ENCODE peak calls at places on chromosome 9, in four cellular contexts. F is CD8-positive, alpha-beta T cell; H is sigmoid colon; D is right lobe of liver. Y is an unnamed sample. For H3K4me1 and H3K27me3, the result is how much of the 10 kb centered on the place peaks cover.

GRCh38 chr9:111803924-111804323 is 9.2 kb upstream of the SHOC1 start:
- DNase-seq in F (no peak), H (no peak), D (no peak), Y (no peak)

GRCh38 chr9:120927125-120928014 is 774 bp upstream of the TRAF1 start:
- DNase-seq in F (no peak), H (peak), D (no peak), Y (no peak)

GRCh38 chr9:36284226-36284625 is 26.0 kb upstream of the GNE start:
- DNase-seq in F (no peak), H (no peak), D (no peak), Y (no peak)

GRCh38 chr9:84206801-84207200 is 133.8 kb downstream of the SLC28A3 start:
- DNase-seq in F (no peak), H (no peak), D (no peak), Y (no peak)

GRCh38 chr9:108634164-108634563 is 221.6 kb downstream of the ACTL7B start:
- DNase-seq in F (no peak), H (no peak), D (no peak), Y (peak)

GRCh38 chr9:132697230-132697629 is 27.0 kb downstream of the GTF3C4 start:
- DNase-seq in F (no peak), H (no peak), D (no peak), Y (no peak)

GRCh38 chr9:34513567-34514214 is 9.1 kb downstream of the ENHO start:
- DNase-seq in F (no peak), H (peak), D (no peak), Y (no peak)

GRCh38 chr9:811101-811531 is 30.4 kb upstream of the DMRT1 start:
- DNase-seq in F (no peak), H (peak), D (no peak), Y (no peak)

GRCh38 chr9:36971935-36972488 is 62.1 kb downstream of the PAX5 start:
- DNase-seq in F (no peak), H (no peak), D (no peak), Y (no peak)

GRCh38 chr9:86549434-86549833 is 195.2 kb upstream of the TUT7 start:
- DNase-seq in F (no peak), H (no peak), D (no peak), Y (no peak)

GRCh38 chr9:4508907-4509589 is 18.8 kb downstream of the SLC1A1 start:
- DNase-seq in F (no peak), H (no peak), D (peak), Y (no peak)

GRCh38 chr9:121154782-121155181 is 46.9 kb downstream of the RAB14 start:
- DNase-seq in F (no peak), H (no peak), D (no peak), Y (no peak)

GRCh38 chr9:35048521-35048920 is 23.9 kb downstream of the VCP start:
- DNase-seq in F (no peak), H (no peak), D (no peak), Y (no peak)

GRCh38 chr9:99488109-99489042 is 266.3 kb downstream of the SEC61B start:
- DNase-seq in F (no peak), H (no peak), D (no peak), Y (no peak)

GRCh38 chr9:112971415-112971814 is 40.6 kb downstream of the ZNF883 start:
- DNase-seq in F (no peak), H (no peak), D (no peak), Y (no peak)

GRCh38 chr9:12882430-12882829 is 107.6 kb downstream of the LURAP1L start:
- DNase-seq in F (no peak), H (no peak), D (no peak), Y (no peak)

GRCh38 chr9:87535817-87536539 is 38.3 kb downstream of the DAPK1 start:
- DNase-seq in F (no peak), H (no peak), D (no peak), Y (no peak)

GRCh38 chr9:133090187-133090586 is 28.4 kb downstream of the CEL start:
- DNase-seq in F (no peak), H (no peak), D (no peak), Y (no peak)

GRCh38 chr9:37951671-37952579 is 48.0 kb upstream of the SLC25A51 start:
- DNase-seq in F (no peak), H (no peak), D (no peak), Y (no peak)

GRCh38 chr9:13033959-13034695 is 245.4 kb downstream of the MPDZ start:
- DNase-seq in F (no peak), H (peak), D (peak), Y (peak)

GRCh38 chr9:95570646-95571045 is 53.9 kb upstream of the PTCH1 start:
- DNase-seq in F (no peak), H (no peak), D (no peak), Y (no peak)

GRCh38 chr9:100587375-100587774 is 9.5 kb downstream of the CAVIN4 start:
- DNase-seq in F (no peak), H (no peak), D (no peak), Y (no peak)

GRCh38 chr9:5629312-5630037 is 568 bp downstream of the RIC1 start:
- DNase-seq in F (no peak), H (peak), D (peak), Y (peak)

GRCh38 chr9:20844916-20845315 is 160.9 kb downstream of the FOCAD start:
- DNase-seq in F (no peak), H (no peak), D (no peak), Y (no peak)

GRCh38 chr9:755454-756381 is 85.8 kb upstream of the DMRT1 start:
- DNase-seq in F (no peak), H (peak), D (no peak), Y (no peak)

GRCh38 chr9:69173891-69174644 is at the start of gene TJP2:
- DNase-seq in F (no peak), H (peak), D (peak), Y (peak)

GRCh38 chr9:38393128-38393809 is 767 bp downstream of the ALDH1B1 start:
- DNase-seq in F (no peak), H (no peak), D (no peak), Y (no peak)

GRCh38 chr9:114319147-114319546 is 3.8 kb upstream of the ORM1 start:
- DNase-seq in F (no peak), H (peak), D (no peak), Y (no peak)

GRCh38 chr9:79263666-79264460 is 307.9 kb upstream of the TLE4 start:
- DNase-seq in F (no peak), H (no peak), D (peak), Y (peak)

GRCh38 chr9:131610231-131610761 is 65.0 kb downstream of the PRRT1B start:
- DNase-seq in F (no peak), H (peak), D (peak), Y (peak)

GRCh38 chr9:69379250-69379982 is 54.4 kb downstream of the ENTREP1 start:
- DNase-seq in F (no peak), H (no peak), D (no peak), Y (no peak)

GRCh38 chr9:79471577-79472543 is 99.9 kb upstream of the TLE4 start:
- DNase-seq in F (peak), H (peak), D (peak), Y (peak)

GRCh38 chr9:136050706-136051567 is 44.2 kb downstream of the NACC2 start:
- DNase-seq in F (no peak), H (peak), D (no peak), Y (peak)
- H3K4me1 ChIP-seq in F (under half), H (half or more), D (under half), Y (under half)

GRCh38 chr9:123928471-123929176 is 1.3 kb downstream of the DENND1A start:
- DNase-seq in F (no peak), H (no peak), D (no peak), Y (peak)
- H3K27ac ChIP-seq in F (no peak), H (peak), D (peak), Y (peak)

GRCh38 chr9:16950051-16950450 is 79.6 kb upstream of the BNC2 start:
- DNase-seq in F (no peak), H (no peak), D (no peak), Y (no peak)
- H3K27me3 ChIP-seq in F (under half), H (under half), D (under half), Y (under half)

GRCh38 chr9:6781476-6781875 is 23.7 kb downstream of the KDM4C start:
- DNase-seq in F (no peak), H (no peak), D (no peak), Y (no peak)
- H3K4me1 ChIP-seq in F (half or more), H (under half), D (under half), Y (under half)

Y was measured in right cardiac atrium.